ENCODE peak calls at places on chromosomes 7 and 10, in five cellular contexts. One of them, this sample, is unnamed.

GRCh38 chr7:604884-605531 is 85.4 kb upstream of the PDGFA start:
- DNase-seq in hepatocyte: no peak
- DNase-seq in SK-N-SH: no peak
- DNase-seq in GM23248: no peak
- DNase-seq in neural progenitor cell: no peak
- DNase-seq in this sample: no peak

GRCh38 chr10:30617070-30617469 is 12.5 kb downstream of the LYZL2 start:
- DNase-seq in hepatocyte: no peak
- DNase-seq in SK-N-SH: no peak
- DNase-seq in GM23248: no peak
- DNase-seq in neural progenitor cell: no peak
- DNase-seq in this sample: no peak

GRCh38 chr10:104120061-104120460 is 1.9 kb upstream of the SFR1 start:
- DNase-seq in hepatocyte: peak
- DNase-seq in SK-N-SH: no peak
- DNase-seq in GM23248: peak
- DNase-seq in neural progenitor cell: no peak
- DNase-seq in this sample: no peak

GRCh38 chr7:37142943-37143342 is 305.7 kb downstream of the ELMO1 start:
- DNase-seq in hepatocyte: no peak
- DNase-seq in SK-N-SH: no peak
- DNase-seq in GM23248: no peak
- DNase-seq in neural progenitor cell: peak
- DNase-seq in this sample: no peak

GRCh38 chr10:77636967-77637473 is 588 bp downstream of the KCNMA1 start:
- DNase-seq in hepatocyte: no peak
- DNase-seq in SK-N-SH: peak
- DNase-seq in GM23248: peak
- DNase-seq in neural progenitor cell: peak
- DNase-seq in this sample: no peak

GRCh38 chr7:101507791-101508252 is 121.3 kb downstream of the MYL10 start:
- DNase-seq in hepatocyte: peak
- DNase-seq in SK-N-SH: peak
- DNase-seq in GM23248: peak
- DNase-seq in neural progenitor cell: peak
- DNase-seq in this sample: peak

GRCh38 chr7:134630890-134631289 is 15.8 kb upstream of the BPGM start:
- DNase-seq in hepatocyte: no peak
- DNase-seq in SK-N-SH: no peak
- DNase-seq in GM23248: peak
- DNase-seq in neural progenitor cell: no peak
- DNase-seq in this sample: no peak

GRCh38 chr10:71241899-71242620 is 29.7 kb downstream of the UNC5B start:
- DNase-seq in hepatocyte: no peak
- DNase-seq in SK-N-SH: peak
- DNase-seq in GM23248: peak
- DNase-seq in neural progenitor cell: no peak
- DNase-seq in this sample: no peak

GRCh38 chr10:110357871-110358270 is 53.2 kb upstream of the SMNDC1 start:
- DNase-seq in hepatocyte: no peak
- DNase-seq in SK-N-SH: no peak
- DNase-seq in GM23248: no peak
- DNase-seq in neural progenitor cell: no peak
- DNase-seq in this sample: no peak

GRCh38 chr7:115941703-115942268 is 88.8 kb downstream of the TFEC start:
- DNase-seq in hepatocyte: no peak
- DNase-seq in SK-N-SH: no peak
- DNase-seq in GM23248: peak
- DNase-seq in neural progenitor cell: no peak
- DNase-seq in this sample: no peak

GRCh38 chr7:102138676-102139075 is 148.0 kb upstream of the SH2B2 start:
- DNase-seq in hepatocyte: no peak
- DNase-seq in SK-N-SH: no peak
- DNase-seq in GM23248: no peak
- DNase-seq in neural progenitor cell: peak
- DNase-seq in this sample: no peak

GRCh38 chr10:73529089-73529832 is 33.4 kb upstream of the PPP3CB start:
- DNase-seq in hepatocyte: peak
- DNase-seq in SK-N-SH: peak
- DNase-seq in GM23248: peak
- DNase-seq in neural progenitor cell: peak
- DNase-seq in this sample: peak

GRCh38 chr7:106944035-106944665 is 79.1 kb downstream of the PIK3CG start:
- DNase-seq in hepatocyte: no peak
- DNase-seq in SK-N-SH: no peak
- DNase-seq in GM23248: no peak
- DNase-seq in neural progenitor cell: no peak
- DNase-seq in this sample: no peak

GRCh38 chr7:129502708-129503685 is 666 bp downstream of the SMKR1 start:
- DNase-seq in hepatocyte: peak
- DNase-seq in SK-N-SH: peak
- DNase-seq in GM23248: no peak
- DNase-seq in neural progenitor cell: peak
- DNase-seq in this sample: no peak

GRCh38 chr10:88152720-88153119 is 289.3 kb downstream of the PTEN start:
- DNase-seq in hepatocyte: peak
- DNase-seq in SK-N-SH: peak
- DNase-seq in GM23248: peak
- DNase-seq in neural progenitor cell: no peak
- DNase-seq in this sample: peak

GRCh38 chr10:122911889-122912484 is 1.6 kb downstream of the FAM24A start:
- DNase-seq in hepatocyte: peak
- DNase-seq in SK-N-SH: no peak
- DNase-seq in GM23248: peak
- DNase-seq in neural progenitor cell: peak
- DNase-seq in this sample: no peak

GRCh38 chr10:35995515-35995914 is 353.4 kb upstream of the FZD8 start:
- DNase-seq in hepatocyte: no peak
- DNase-seq in SK-N-SH: no peak
- DNase-seq in GM23248: no peak
- DNase-seq in neural progenitor cell: peak
- DNase-seq in this sample: no peak

GRCh38 chr10:26217396-26218105 is 977 bp downstream of the GAD2 start:
- DNase-seq in hepatocyte: peak
- DNase-seq in SK-N-SH: peak
- DNase-seq in GM23248: peak
- DNase-seq in neural progenitor cell: peak
- DNase-seq in this sample: no peak

GRCh38 chr10:96701265-96701664 is 19.0 kb downstream of the PIK3AP1 start:
- DNase-seq in hepatocyte: no peak
- DNase-seq in SK-N-SH: no peak
- DNase-seq in GM23248: no peak
- DNase-seq in neural progenitor cell: no peak
- DNase-seq in this sample: no peak

GRCh38 chr10:44513592-44513991 is 128.7 kb upstream of the CXCL12 start:
- DNase-seq in hepatocyte: no peak
- DNase-seq in SK-N-SH: peak
- DNase-seq in GM23248: peak
- DNase-seq in neural progenitor cell: no peak
- DNase-seq in this sample: no peak

GRCh38 chr7:47400741-47401206 is 181.1 kb downstream of the TNS3 start:
- DNase-seq in hepatocyte: no peak
- DNase-seq in SK-N-SH: no peak
- DNase-seq in GM23248: no peak
- DNase-seq in neural progenitor cell: peak
- DNase-seq in this sample: no peak

GRCh38 chr7:157873664-157874063 is 536.9 kb downstream of the DNAJB6 start:
- DNase-seq in hepatocyte: no peak
- DNase-seq in SK-N-SH: no peak
- DNase-seq in GM23248: no peak
- DNase-seq in neural progenitor cell: no peak
- DNase-seq in this sample: no peak

GRCh38 chr7:31106303-31107105 is 54.4 kb downstream of the ADCYAP1R1 start:
- DNase-seq in hepatocyte: no peak
- DNase-seq in SK-N-SH: no peak
- DNase-seq in GM23248: no peak
- DNase-seq in neural progenitor cell: no peak
- DNase-seq in this sample: no peak
- TF ChIP-seq EZH2phosphoT487 in hepatocyte: no peak
- TF ChIP-seq EZH2phosphoT487 in SK-N-SH: no peak
- TF ChIP-seq EZH2phosphoT487 in GM23248: no peak
- TF ChIP-seq EZH2phosphoT487 in neural progenitor cell: no peak
- TF ChIP-seq EZH2phosphoT487 in this sample: no peak

DNA sequence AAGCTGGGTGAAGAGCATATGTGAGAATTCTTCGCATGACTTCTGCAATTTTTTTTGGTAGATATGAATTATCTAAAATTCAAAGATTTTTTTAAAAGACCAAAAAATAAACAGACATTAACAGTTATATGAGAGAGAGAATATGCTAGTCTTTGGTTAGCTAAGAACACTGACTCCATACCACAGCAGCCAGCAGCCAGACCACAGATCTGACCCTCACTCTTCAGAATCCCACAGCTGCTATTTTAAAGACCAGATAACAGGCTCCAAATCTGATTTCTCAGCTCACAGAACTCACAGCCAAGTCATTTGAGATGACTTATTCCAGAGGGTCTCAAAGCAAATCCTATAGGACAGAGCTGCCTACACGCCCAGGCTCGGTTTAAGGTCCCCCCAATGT is 20.4 kb downstream of the NUDCD3 start:
- DNase-seq in hepatocyte: no peak
- DNase-seq in SK-N-SH: no peak
- DNase-seq in GM23248: no peak
- DNase-seq in neural progenitor cell: no peak
- DNase-seq in this sample: no peak
- TF ChIP-seq EZH2phosphoT487 in hepatocyte: no peak
- TF ChIP-seq EZH2phosphoT487 in SK-N-SH: no peak
- TF ChIP-seq EZH2phosphoT487 in GM23248: no peak
- TF ChIP-seq EZH2phosphoT487 in neural progenitor cell: no peak
- TF ChIP-seq EZH2phosphoT487 in this sample: no peak

GRCh38 chr7:34143397-34143796 is 238.1 kb downstream of the BMPER start:
- DNase-seq in hepatocyte: no peak
- DNase-seq in SK-N-SH: no peak
- DNase-seq in GM23248: peak
- DNase-seq in neural progenitor cell: no peak
- DNase-seq in this sample: no peak
- TF ChIP-seq EZH2phosphoT487 in hepatocyte: no peak
- TF ChIP-seq EZH2phosphoT487 in SK-N-SH: no peak
- TF ChIP-seq EZH2phosphoT487 in GM23248: peak
- TF ChIP-seq EZH2phosphoT487 in neural progenitor cell: no peak
- TF ChIP-seq EZH2phosphoT487 in this sample: no peak

GRCh38 chr7:87129332-87129731 is 22.9 kb upstream of the DMTF1 start:
- DNase-seq in hepatocyte: no peak
- DNase-seq in SK-N-SH: no peak
- DNase-seq in GM23248: no peak
- DNase-seq in neural progenitor cell: peak
- DNase-seq in this sample: no peak
- TF ChIP-seq EZH2phosphoT487 in hepatocyte: no peak
- TF ChIP-seq EZH2phosphoT487 in SK-N-SH: no peak
- TF ChIP-seq EZH2phosphoT487 in GM23248: no peak
- TF ChIP-seq EZH2phosphoT487 in neural progenitor cell: no peak
- TF ChIP-seq EZH2phosphoT487 in this sample: no peak

GRCh38 chr10:55800607-55801241 is 560.3 kb downstream of the ZWINT start:
- DNase-seq in hepatocyte: no peak
- DNase-seq in SK-N-SH: no peak
- DNase-seq in GM23248: no peak
- DNase-seq in neural progenitor cell: no peak
- DNase-seq in this sample: no peak
- TF ChIP-seq EZH2phosphoT487 in hepatocyte: no peak
- TF ChIP-seq EZH2phosphoT487 in SK-N-SH: no peak
- TF ChIP-seq EZH2phosphoT487 in GM23248: no peak
- TF ChIP-seq EZH2phosphoT487 in neural progenitor cell: no peak
- TF ChIP-seq EZH2phosphoT487 in this sample: no peak